ENCODE peak calls at places on chromosome 10, in seven cellular contexts. One of them, this sample, is unnamed. For H3K9me3, the result is how much of the 10 kb centered on the place peaks cover.

GRCh38 chr10:33006342-33006887 is 48.4 kb upstream of the ITGB1 start:
- DNase-seq in breast epithelium: no peak
- DNase-seq in HepG2: no peak
- DNase-seq in transverse colon: no peak
- DNase-seq in body of pancreas: no peak
- DNase-seq in pancreas: no peak
- DNase-seq in A549: peak
- DNase-seq in this sample: no peak

GRCh38 chr10:69268761-69269416 is 9.4 kb upstream of the HK1 start:
- DNase-seq in transverse colon: no peak
- DNase-seq in body of pancreas: no peak
- DNase-seq in A549: no peak
- DNase-seq in HepG2: no peak
- DNase-seq in pancreas: no peak
- DNase-seq in breast epithelium: no peak
- DNase-seq in this sample: no peak

GRCh38 chr10:75187961-75188426 is 22.6 kb upstream of the VDAC2 start:
- DNase-seq in body of pancreas: peak
- DNase-seq in A549: peak
- DNase-seq in breast epithelium: no peak
- DNase-seq in HepG2: peak
- DNase-seq in transverse colon: peak
- DNase-seq in pancreas: no peak
- DNase-seq in this sample: peak

GRCh38 chr10:12081879-12082560 is 13.3 kb downstream of the DHTKD1 start:
- DNase-seq in breast epithelium: no peak
- DNase-seq in HepG2: no peak
- DNase-seq in transverse colon: no peak
- DNase-seq in A549: peak
- DNase-seq in body of pancreas: no peak
- DNase-seq in pancreas: no peak
- DNase-seq in this sample: no peak

GRCh38 chr10:78730754-78731153 is 338.0 kb upstream of the ZMIZ1 start:
- DNase-seq in transverse colon: no peak
- DNase-seq in body of pancreas: no peak
- DNase-seq in A549: no peak
- DNase-seq in breast epithelium: no peak
- DNase-seq in HepG2: no peak
- DNase-seq in pancreas: no peak
- DNase-seq in this sample: no peak

GRCh38 chr10:59222788-59223187 is 46.3 kb downstream of the PHYHIPL start:
- DNase-seq in A549: no peak
- DNase-seq in transverse colon: no peak
- DNase-seq in breast epithelium: no peak
- DNase-seq in HepG2: peak
- DNase-seq in body of pancreas: no peak
- DNase-seq in pancreas: no peak
- DNase-seq in this sample: peak

GRCh38 chr10:102604379-102604960 is 39.8 kb upstream of the TRIM8 start:
- DNase-seq in transverse colon: no peak
- DNase-seq in breast epithelium: no peak
- DNase-seq in body of pancreas: no peak
- DNase-seq in pancreas: no peak
- DNase-seq in A549: peak
- DNase-seq in HepG2: no peak
- DNase-seq in this sample: peak

GRCh38 chr10:112782176-112782907 is 167.7 kb upstream of the TCF7L2 start:
- DNase-seq in transverse colon: peak
- DNase-seq in body of pancreas: peak
- DNase-seq in breast epithelium: no peak
- DNase-seq in pancreas: no peak
- DNase-seq in A549: no peak
- DNase-seq in HepG2: no peak
- DNase-seq in this sample: no peak

GRCh38 chr10:118915161-118915560 is 114.4 kb upstream of the NANOS1 start:
- DNase-seq in body of pancreas: no peak
- DNase-seq in transverse colon: no peak
- DNase-seq in A549: no peak
- DNase-seq in HepG2: no peak
- DNase-seq in pancreas: no peak
- DNase-seq in breast epithelium: no peak
- DNase-seq in this sample: no peak

GRCh38 chr10:58266003-58266825 is 1.5 kb downstream of the IPMK start:
- DNase-seq in body of pancreas: peak
- DNase-seq in breast epithelium: no peak
- DNase-seq in pancreas: no peak
- DNase-seq in HepG2: peak
- DNase-seq in A549: peak
- DNase-seq in transverse colon: no peak
- DNase-seq in this sample: peak

GRCh38 chr10:28684157-28684985 is 7.0 kb downstream of the BAMBI start:
- DNase-seq in transverse colon: no peak
- DNase-seq in body of pancreas: no peak
- DNase-seq in A549: no peak
- DNase-seq in breast epithelium: no peak
- DNase-seq in HepG2: no peak
- DNase-seq in pancreas: no peak
- DNase-seq in this sample: no peak

GRCh38 chr10:56298941-56299340 is 62.1 kb downstream of the ZWINT start:
- DNase-seq in body of pancreas: no peak
- DNase-seq in breast epithelium: no peak
- DNase-seq in HepG2: no peak
- DNase-seq in transverse colon: no peak
- DNase-seq in pancreas: no peak
- DNase-seq in A549: no peak
- DNase-seq in this sample: no peak

GRCh38 chr10:55160904-55161303 is 359.9 kb upstream of the PCDH15 start:
- DNase-seq in HepG2: no peak
- DNase-seq in transverse colon: no peak
- DNase-seq in pancreas: no peak
- DNase-seq in body of pancreas: no peak
- DNase-seq in breast epithelium: no peak
- DNase-seq in A549: no peak
- DNase-seq in this sample: no peak

GRCh38 chr10:132519382-132520146 is 18.0 kb upstream of the INPP5A start:
- DNase-seq in transverse colon: peak
- DNase-seq in pancreas: peak
- DNase-seq in HepG2: no peak
- DNase-seq in body of pancreas: no peak
- DNase-seq in breast epithelium: no peak
- DNase-seq in A549: no peak
- DNase-seq in this sample: no peak

GRCh38 chr10:110637558-110638053 is 6.5 kb upstream of the RBM20 start:
- DNase-seq in breast epithelium: no peak
- DNase-seq in HepG2: no peak
- DNase-seq in transverse colon: no peak
- DNase-seq in pancreas: no peak
- DNase-seq in body of pancreas: no peak
- DNase-seq in A549: peak
- DNase-seq in this sample: no peak

GRCh38 chr10:70893227-70894006 is 5.1 kb upstream of the PCBD1 start:
- DNase-seq in breast epithelium: no peak
- DNase-seq in HepG2: no peak
- DNase-seq in A549: no peak
- DNase-seq in body of pancreas: no peak
- DNase-seq in transverse colon: no peak
- DNase-seq in pancreas: no peak
- DNase-seq in this sample: no peak

GRCh38 chr10:128625926-128626325 is 499.7 kb upstream of the MKI67 start:
- DNase-seq in body of pancreas: no peak
- DNase-seq in pancreas: no peak
- DNase-seq in A549: no peak
- DNase-seq in breast epithelium: no peak
- DNase-seq in transverse colon: no peak
- DNase-seq in HepG2: no peak
- DNase-seq in this sample: no peak

GRCh38 chr10:4283841-4284610 is 499.0 kb upstream of the KLF6 start:
- DNase-seq in A549: no peak
- DNase-seq in transverse colon: peak
- DNase-seq in HepG2: no peak
- DNase-seq in breast epithelium: peak
- DNase-seq in pancreas: no peak
- DNase-seq in body of pancreas: peak
- DNase-seq in this sample: no peak

GRCh38 chr10:114297136-114297705 is 58.2 kb downstream of the VWA2 start:
- DNase-seq in A549: no peak
- DNase-seq in transverse colon: no peak
- DNase-seq in HepG2: no peak
- DNase-seq in breast epithelium: no peak
- DNase-seq in pancreas: peak
- DNase-seq in body of pancreas: no peak
- DNase-seq in this sample: no peak

GRCh38 chr10:114650266-114650665 is 7.8 kb downstream of the ABLIM1 start:
- DNase-seq in transverse colon: no peak
- DNase-seq in pancreas: no peak
- DNase-seq in HepG2: no peak
- DNase-seq in A549: no peak
- DNase-seq in body of pancreas: no peak
- DNase-seq in breast epithelium: no peak
- DNase-seq in this sample: no peak

GRCh38 chr10:94630017-94630688 is 53.4 kb upstream of the CYP2C18 start:
- DNase-seq in body of pancreas: no peak
- DNase-seq in HepG2: peak
- DNase-seq in transverse colon: no peak
- DNase-seq in breast epithelium: no peak
- DNase-seq in pancreas: no peak
- DNase-seq in A549: peak
- DNase-seq in this sample: peak

GRCh38 chr10:131178956-131179355 is 132.6 kb downstream of the TCERG1L start:
- DNase-seq in pancreas: peak
- DNase-seq in A549: no peak
- DNase-seq in breast epithelium: no peak
- DNase-seq in HepG2: no peak
- DNase-seq in transverse colon: no peak
- DNase-seq in body of pancreas: peak
- DNase-seq in this sample: no peak

GRCh38 chr10:29120216-29120615 is 168.7 kb upstream of the LYZL1 start:
- DNase-seq in A549: peak
- DNase-seq in breast epithelium: peak
- DNase-seq in pancreas: no peak
- DNase-seq in transverse colon: no peak
- DNase-seq in HepG2: no peak
- DNase-seq in body of pancreas: no peak
- DNase-seq in this sample: no peak

GRCh38 chr10:100912013-100912608 is 652 bp upstream of the SLF2 start:
- DNase-seq in A549: no peak
- DNase-seq in HepG2: no peak
- DNase-seq in body of pancreas: peak
- DNase-seq in transverse colon: no peak
- DNase-seq in pancreas: no peak
- DNase-seq in breast epithelium: no peak
- DNase-seq in this sample: no peak

GRCh38 chr10:89904755-89905154 is 203.4 kb downstream of the KIF20B start:
- DNase-seq in A549: no peak
- DNase-seq in body of pancreas: no peak
- DNase-seq in transverse colon: no peak
- DNase-seq in HepG2: no peak
- DNase-seq in breast epithelium: no peak
- DNase-seq in pancreas: no peak
- DNase-seq in this sample: no peak

GRCh38 chr10:130368761-130369560 is 232.8 kb downstream of the GLRX3 start:
- DNase-seq in transverse colon: no peak
- DNase-seq in pancreas: no peak
- DNase-seq in body of pancreas: no peak
- DNase-seq in breast epithelium: no peak
- DNase-seq in HepG2: no peak
- DNase-seq in A549: no peak
- DNase-seq in this sample: peak

GRCh38 chr10:119714484-119714816 is 11.4 kb upstream of the INPP5F start:
- DNase-seq in breast epithelium: no peak
- DNase-seq in pancreas: no peak
- DNase-seq in A549: no peak
- DNase-seq in transverse colon: no peak
- DNase-seq in body of pancreas: no peak
- DNase-seq in HepG2: no peak
- DNase-seq in this sample: no peak

DNA sequence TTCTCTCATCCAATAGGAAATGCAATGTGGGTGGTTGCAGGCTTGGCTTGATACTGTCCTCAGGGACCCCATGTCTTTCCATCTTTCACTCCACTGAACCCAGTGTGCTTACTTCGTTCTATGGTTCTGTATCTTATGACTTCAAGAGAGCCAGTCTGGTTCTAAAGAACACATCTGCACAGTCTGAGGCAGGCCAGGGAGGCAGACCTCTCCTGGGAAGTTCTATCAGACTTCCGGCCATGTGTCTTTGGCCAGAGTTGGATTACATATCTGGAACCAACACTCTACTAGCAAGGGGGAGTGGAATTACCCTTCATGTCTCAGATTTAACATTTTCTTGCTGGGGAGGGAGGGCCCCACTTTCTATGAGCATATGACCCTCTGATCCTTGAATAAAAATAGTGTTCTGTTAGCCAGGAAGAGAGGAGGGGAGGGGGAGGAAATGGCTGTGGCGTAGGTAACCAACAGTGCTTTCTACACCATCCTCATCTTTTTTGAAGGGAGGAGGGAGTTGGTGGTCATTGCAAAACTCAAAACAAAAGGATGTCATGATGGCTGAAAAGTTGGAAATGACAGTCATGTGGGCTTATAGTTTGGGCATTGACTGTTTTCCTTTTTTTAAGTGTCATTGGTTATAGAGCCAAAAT is 370.2 kb downstream of the GATA3 start:
- DNase-seq in HepG2: no peak
- DNase-seq in A549: no peak
- DNase-seq in body of pancreas: no peak
- DNase-seq in breast epithelium: no peak
- DNase-seq in transverse colon: no peak
- DNase-seq in pancreas: no peak
- DNase-seq in this sample: no peak
- H3K9me3 ChIP-seq in HepG2: under half
- H3K9me3 ChIP-seq in A549: under half
- H3K9me3 ChIP-seq in body of pancreas: under half
- H3K9me3 ChIP-seq in breast epithelium: under half
- H3K9me3 ChIP-seq in transverse colon: under half
- H3K9me3 ChIP-seq in pancreas: under half
- H3K9me3 ChIP-seq in this sample: under half

GRCh38 chr10:76492678-76493472 is 1061.5 kb downstream of the LRMDA start:
- DNase-seq in A549: no peak
- DNase-seq in breast epithelium: no peak
- DNase-seq in body of pancreas: no peak
- DNase-seq in HepG2: no peak
- DNase-seq in pancreas: no peak
- DNase-seq in transverse colon: no peak
- DNase-seq in this sample: no peak
- H3K9me3 ChIP-seq in A549: under half
- H3K9me3 ChIP-seq in breast epithelium: under half
- H3K9me3 ChIP-seq in body of pancreas: under half
- H3K9me3 ChIP-seq in HepG2: under half
- H3K9me3 ChIP-seq in pancreas: under half
- H3K9me3 ChIP-seq in transverse colon: under half
- H3K9me3 ChIP-seq in this sample: under half

GRCh38 chr10:1661416-1661815 is 75.9 kb downstream of the ADARB2 start:
- DNase-seq in transverse colon: no peak
- DNase-seq in body of pancreas: no peak
- DNase-seq in HepG2: no peak
- DNase-seq in A549: no peak
- DNase-seq in pancreas: no peak
- DNase-seq in breast epithelium: no peak
- DNase-seq in this sample: no peak
- H3K9me3 ChIP-seq in transverse colon: under half
- H3K9me3 ChIP-seq in body of pancreas: under half
- H3K9me3 ChIP-seq in HepG2: under half
- H3K9me3 ChIP-seq in A549: under half
- H3K9me3 ChIP-seq in pancreas: under half
- H3K9me3 ChIP-seq in breast epithelium: under half
- H3K9me3 ChIP-seq in this sample: under half

GRCh38 chr10:122980209-122981065 is at the start of gene PSTK:
- DNase-seq in pancreas: peak
- DNase-seq in transverse colon: peak
- DNase-seq in body of pancreas: peak
- DNase-seq in HepG2: peak
- DNase-seq in breast epithelium: peak
- DNase-seq in A549: peak
- DNase-seq in this sample: peak
- H3K9me3 ChIP-seq in pancreas: under half
- H3K9me3 ChIP-seq in transverse colon: under half
- H3K9me3 ChIP-seq in body of pancreas: under half
- H3K9me3 ChIP-seq in HepG2: under half
- H3K9me3 ChIP-seq in breast epithelium: under half
- H3K9me3 ChIP-seq in A549: under half
- H3K9me3 ChIP-seq in this sample: under half

This sample was measured in small intestine.